ENCODE peak calls at places on chromosomes 3 and 15, in nine cellular contexts. M, T, G, R, O, A, H, I and D are unnamed samples.

GRCh38 chr3:188169826-188170455 is 16.0 kb downstream of the LPP start:
- DNase-seq in M (no peak), O (peak; percentile 42), A (no peak), R (no peak), I (no peak), T (no peak), G (no peak), H (no peak), D (no peak)

GRCh38 chr3:186382217-186382885 is 20.3 kb upstream of the DGKG start:
- DNase-seq in A (no peak), T (no peak), M (no peak), O (no peak), R (no peak), H (no peak), G (no peak), I (no peak), D (no peak)

GRCh38 chr15:40844543-40844981 is 714 bp downstream of the SPINT1 start:
- DNase-seq in H (peak; percentile 14), R (peak; percentile 42), I (peak; percentile 79), M (peak; percentile 36), G (peak; percentile 59), O (peak; percentile 15), A (peak; percentile 88), T (no peak), D (no peak)

GRCh38 chr15:69729167-69729748 is 276.6 kb downstream of the RPLP1 start:
- DNase-seq in G (peak; percentile 70), I (no peak), H (peak; percentile 39), M (no peak), R (peak; percentile 71), O (peak; percentile 50), T (no peak), A (no peak), D (no peak)

GRCh38 chr3:12886106-12886679 is 44.8 kb upstream of the RPL32 start:
- DNase-seq in H (no peak), I (no peak), R (peak; percentile 35), A (no peak), O (no peak), T (no peak), M (no peak), G (no peak), D (no peak)

GRCh38 chr15:90941038-90941437 is 6.0 kb downstream of the UNC45A start:
- DNase-seq in R (no peak), H (no peak), M (no peak), T (no peak), A (no peak), O (no peak), I (no peak), G (no peak), D (no peak)

GRCh38 chr3:152245498-152246175 is 23.1 kb upstream of the MBNL1 start:
- DNase-seq in G (no peak), A (no peak), T (no peak), R (no peak), I (no peak), M (no peak), O (no peak), H (no peak), D (no peak)

GRCh38 chr15:90680371-90680935 is 36.7 kb upstream of the BLM start:
- DNase-seq in R (no peak), I (no peak), G (no peak), H (peak; percentile 85), A (no peak), O (peak; percentile 85), M (no peak), T (no peak), D (no peak)

GRCh38 chr3:119427669-119428068 is 35.7 kb downstream of the TMEM39A start:
- DNase-seq in O (no peak), R (no peak), M (no peak), H (no peak), A (no peak), G (peak; percentile 32), T (no peak), I (no peak), D (no peak)

GRCh38 chr3:138327831-138328230 is 1.8 kb downstream of the NME9 start:
- DNase-seq in T (peak; percentile 34), R (no peak), H (peak; percentile 9), I (no peak), M (no peak), O (no peak), A (no peak), G (no peak), D (no peak)

GRCh38 chr3:13891492-13892073 is 11.7 kb upstream of the WNT7A start:
- DNase-seq in M (peak; percentile 70), G (peak; percentile 82), O (no peak), T (no peak), I (no peak), R (no peak), H (peak; percentile 14), A (no peak), D (no peak)

GRCh38 chr15:41161736-41162135 is 45.7 kb upstream of the INO80 start:
- DNase-seq in T (no peak), A (no peak), R (no peak), I (no peak), O (no peak), M (no peak), G (no peak), H (no peak), D (no peak)

GRCh38 chr3:143865302-143865701 is 17.0 kb upstream of the SLC9A9 start:
- DNase-seq in G (no peak), M (no peak), I (no peak), R (no peak), O (peak; percentile 54), T (no peak), A (no peak), H (peak; percentile 67), D (no peak)

GRCh38 chr15:83653639-83654378 is at the start of gene ADAMTSL3:
- DNase-seq in O (peak; percentile 70), T (no peak), A (peak; percentile 90), I (peak; percentile 91), H (peak; percentile 41), G (peak; percentile 81), M (peak; percentile 45), R (no peak), D (no peak)

GRCh38 chr3:71649757-71650156 is 66.2 kb upstream of the FOXP1 start:
- DNase-seq in G (no peak), T (peak; percentile 79), M (no peak), A (no peak), R (no peak), H (no peak), I (no peak), O (no peak), D (no peak)

GRCh38 chr3:169637731-169638130 is 25.8 kb downstream of the MECOM start:
- DNase-seq in A (no peak), O (no peak), M (no peak), I (no peak), T (no peak), H (no peak), G (no peak), R (no peak), D (no peak)

GRCh38 chr3:64224826-64225606 is at the start of gene PRICKLE2:
- DNase-seq in R (no peak), H (peak; percentile 94), O (peak; percentile 91), A (no peak), I (no peak), M (peak; percentile 34), G (peak; percentile 86), T (no peak), D (peak; percentile 89)
- TF ChIP-seq CTCF in R (no peak), H (peak; percentile 53), O (peak; percentile 38), A (no peak), I (peak; percentile 28), M (peak; percentile 18), G (no peak), T (no peak), D (no peak)

GRCh38 chr3:127589600-127590281 is 792 bp downstream of the TPRA1 start:
- DNase-seq in A (peak; percentile 82), I (peak; percentile 82), M (peak; percentile 39), R (no peak), H (no peak), T (no peak), G (no peak), O (no peak), D (no peak)

GRCh38 chr3:127587876-127588275 is 2.7 kb downstream of the TPRA1 start:
- DNase-seq in M (no peak), A (peak; percentile 53), R (no peak), G (no peak), I (no peak), T (no peak), H (no peak), O (no peak), D (no peak)

GRCh38 chr3:127590593-127591477 is at the start of gene TPRA1:
- DNase-seq in H (peak; percentile 98), M (peak; percentile 92), A (peak; percentile 95), O (peak; percentile 98), R (peak; percentile 84), I (peak; percentile 91), T (peak; percentile 97), G (peak; percentile 98), D (peak; percentile 94)

GRCh38 chr3:127588675-127589577 is 1.6 kb downstream of the TPRA1 start:
- DNase-seq in G (no peak), I (no peak), H (peak; percentile 75), M (no peak), T (no peak), O (peak; percentile 65), A (no peak), R (no peak), D (no peak)

DNA sequence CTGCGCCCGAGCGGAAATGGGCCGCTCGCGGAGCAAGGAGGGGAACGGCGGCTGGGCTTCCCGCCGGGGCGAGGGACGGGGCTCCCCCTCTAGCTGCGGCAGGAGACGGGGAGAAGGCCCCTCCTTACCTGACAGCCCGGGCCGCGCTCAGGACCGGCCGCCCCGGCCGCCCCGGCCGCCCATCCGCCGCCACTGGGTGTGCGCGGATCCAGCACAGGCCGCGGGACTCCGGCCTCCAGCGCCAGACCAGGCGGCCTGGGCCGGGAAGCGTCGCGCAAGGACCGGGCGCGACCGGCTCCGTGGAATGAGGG is 296 bp downstream of the TPRA1 start:
- DNase-seq in H (no peak), M (no peak), G (peak; percentile 45), R (no peak), T (no peak), A (peak; percentile 90), I (no peak), O (no peak), D (no peak)
- TF ChIP-seq CTCF in H (no peak), M (no peak), G (no peak), R (no peak), T (no peak), A (no peak), I (no peak), O (no peak), D (no peak)

GRCh38 chr15:89492111-89492641 is 4.2 kb downstream of the RHCG start:
- DNase-seq in I (no peak), T (no peak), H (peak; percentile 7), O (no peak), M (no peak), G (peak; percentile 83), R (no peak), A (no peak), D (peak; percentile 36)
- TF ChIP-seq CTCF in I (no peak), T (no peak), H (peak; percentile 61), O (peak; percentile 62), M (no peak), G (peak; percentile 89), R (no peak), A (peak; percentile 9), D (no peak)

GRCh38 chr3:99586680-99587079 is 51.7 kb upstream of the COL8A1 start:
- DNase-seq in H (peak; percentile 46), M (no peak), I (no peak), T (no peak), R (no peak), A (no peak), O (no peak), G (no peak), D (no peak)
- TF ChIP-seq CTCF in H (peak; percentile 24), M (no peak), I (no peak), T (no peak), R (no peak), A (no peak), O (no peak), G (no peak), D (no peak)

GRCh38 chr3:3170998-3171397 is 8.5 kb downstream of the CRBN start:
- DNase-seq in O (peak; percentile 51), T (no peak), G (peak; percentile 48), I (no peak), H (peak; percentile 71), A (no peak), M (no peak), R (no peak), D (no peak)
- TF ChIP-seq CTCF in O (peak; percentile 29), T (no peak), G (peak; percentile 52), I (peak; percentile 43), H (peak; percentile 53), A (no peak), M (peak; percentile 37), R (peak; percentile 62), D (no peak)